ENCODE peak calls at places on chromosome 10, in four cellular contexts. P is colonic mucosa, E is endothelial cell, O is neural crest cell. R is an unnamed sample.
A peak's percentile ranks its signal among the peaks of the same experiment; 100 is the strongest.

GRCh38 chr10:35215107-35215506 is 88.5 kb downstream of the CREM start:
- DNase-seq in P (no peak), E (no peak), O (no peak), R (no peak)

GRCh38 chr10:12782537-12782936 is 219.0 kb downstream of the CCDC3 start:
- DNase-seq in P (peak; percentile 57), E (peak; percentile 68), O (peak; percentile 36), R (peak; percentile 75)

GRCh38 chr10:84333864-84334451 is 5.6 kb downstream of the CCSER2 start:
- DNase-seq in P (no peak), E (no peak), O (no peak), R (no peak)

GRCh38 chr10:102643346-102644065 is 773 bp upstream of the TRIM8 start:
- DNase-seq in P (peak; percentile 63), E (peak; percentile 61), O (peak; percentile 46), R (peak; percentile 63)

GRCh38 chr10:6216916-6217315 is 14.2 kb downstream of the PFKFB3 start:
- DNase-seq in P (no peak), E (no peak), O (no peak), R (no peak)

GRCh38 chr10:61899045-61899444 is 2.5 kb upstream of the ARID5B start:
- DNase-seq in P (no peak), E (no peak), O (no peak), R (no peak)

GRCh38 chr10:15494850-15495249 is 123.8 kb upstream of the FAM171A1 start:
- DNase-seq in P (no peak), E (no peak), O (no peak), R (no peak)

GRCh38 chr10:81179805-81180452 is 642.2 kb downstream of the SH2D4B start:
- DNase-seq in P (peak; percentile 33), E (peak; percentile 29), O (peak; percentile 1), R (peak; percentile 18)

GRCh38 chr10:59287587-59287986 is 74.8 kb downstream of the FAM13C start:
- DNase-seq in P (no peak), E (no peak), O (no peak), R (no peak)

GRCh38 chr10:118531105-118531851 is 64.2 kb downstream of the PRLHR start:
- DNase-seq in P (no peak), E (no peak), O (no peak), R (no peak)

GRCh38 chr10:71314028-71314693 is 4.9 kb upstream of the SLC29A3 start:
- DNase-seq in P (no peak), E (peak; percentile 46), O (peak; percentile 54), R (peak; percentile 52)

GRCh38 chr10:59820471-59820870 is 67.2 kb upstream of the MRLN start:
- DNase-seq in P (no peak), E (no peak), O (no peak), R (no peak)

GRCh38 chr10:78759448-78760120 is 309.2 kb upstream of the ZMIZ1 start:
- DNase-seq in P (no peak), E (no peak), O (no peak), R (no peak)

GRCh38 chr10:106528702-106529101 is 635.8 kb downstream of the SORCS1 start:
- DNase-seq in P (no peak), E (no peak), O (no peak), R (no peak)

GRCh38 chr10:124291009-124291671 is 127.6 kb downstream of the OAT start:
- DNase-seq in P (peak; percentile 29), E (no peak), O (no peak), R (no peak)

GRCh38 chr10:3982746-3983442 is 197.9 kb upstream of the KLF6 start:
- DNase-seq in P (peak; percentile 14), E (no peak), O (no peak), R (no peak)

GRCh38 chr10:13079776-13080050 is 20.2 kb upstream of the OPTN start:
- DNase-seq in P (no peak), E (no peak), O (no peak), R (no peak)

GRCh38 chr10:78199019-78199418 is 165.4 kb downstream of the RPS24 start:
- DNase-seq in P (no peak), E (no peak), O (no peak), R (no peak)

GRCh38 chr10:101614957-101615759 is 27.0 kb downstream of the DPCD start:
- DNase-seq in P (no peak), E (no peak), O (no peak), R (peak; percentile 59)

GRCh38 chr10:44361080-44361479 is 23.8 kb downstream of the CXCL12 start:
- DNase-seq in P (no peak), E (no peak), O (no peak), R (no peak)

GRCh38 chr10:17951868-17952371 is at the start of gene SLC39A12:
- DNase-seq in P (no peak), E (no peak), O (no peak), R (no peak)

GRCh38 chr10:8532647-8533046 is 478.2 kb downstream of the GATA3 start:
- DNase-seq in P (no peak), E (no peak), O (no peak), R (no peak)

GRCh38 chr10:46306550-46307184 is 19.9 kb downstream of the ANTXRL start:
- DNase-seq in P (no peak), E (no peak), O (no peak), R (no peak)

GRCh38 chr10:77699080-77699645 is 61.6 kb upstream of the KCNMA1 start:
- DNase-seq in P (no peak), E (no peak), O (no peak), R (no peak)

GRCh38 chr10:86536294-86536861 is 14.8 kb upstream of the WAPL start:
- DNase-seq in P (no peak), E (no peak), O (no peak), R (peak; percentile 61)

GRCh38 chr10:104406715-104407517 is 53.3 kb downstream of the CFAP58 start:
- DNase-seq in P (no peak), E (no peak), O (no peak), R (no peak)

GRCh38 chr10:6953131-6953834 is 373.2 kb upstream of the PRKCQ start:
- DNase-seq in P (no peak), E (no peak), O (no peak), R (no peak)

GRCh38 chr10:124388823-124389612 is 29.7 kb downstream of the OAT start:
- DNase-seq in P (peak; percentile 91), E (peak; percentile 98), O (peak; percentile 96), R (peak; percentile 93)

GRCh38 chr10:89221919-89222318 is 14.8 kb upstream of the CH25H start:
- DNase-seq in P (no peak), E (no peak), O (no peak), R (no peak)

GRCh38 chr10:27100800-27101347 is 580 bp upstream of the ANKRD26 start:
- DNase-seq in P (no peak), E (no peak), O (no peak), R (no peak)

GRCh38 chr10:110495731-110496552 is 1.8 kb upstream of the DUSP5 start:
- DNase-seq in P (no peak), E (peak; percentile 28), O (no peak), R (peak; percentile 34)

GRCh38 chr10:4151466-4151865 is 366.5 kb upstream of the KLF6 start:
- DNase-seq in P (no peak), E (peak; percentile 26), O (no peak), R (peak; percentile 57)

GRCh38 chr10:132140167-132140925 is 46.4 kb upstream of the DPYSL4 start:
- DNase-seq in P (no peak), E (no peak), O (no peak), R (peak; percentile 10)